ENCODE peak calls at places on chromosomes 11 and 22, in four cellular contexts. X, I, J and G are unnamed samples.

GRCh38 chr11:133978816-133979215 is 22.0 kb upstream of the IGSF9B start:
- DNase-seq in X (peak), I (no peak), J (no peak), G (peak)

GRCh38 chr22:19290400-19291217 is 910 bp downstream of the CLTCL1 start:
- DNase-seq in J (peak), I (peak), X (peak), G (no peak)

GRCh38 chr22:41367680-41368542 is 13.8 kb upstream of the TEF start:
- DNase-seq in I (no peak), J (no peak), X (peak), G (no peak)

GRCh38 chr11:105274631-105275030 is 135.1 kb upstream of the CARD18 start:
- DNase-seq in J (no peak), I (no peak), X (no peak), G (no peak)

GRCh38 chr11:104534268-104534667 is 364.0 kb downstream of the CASP12 start:
- DNase-seq in J (no peak), I (no peak), X (peak), G (peak)

GRCh38 chr11:114280696-114281095 is 15.5 kb upstream of the NNMT start:
- DNase-seq in J (peak), X (peak), I (peak), G (peak)

GRCh38 chr11:122661182-122661945 is 5.8 kb downstream of the UBASH3B start:
- DNase-seq in X (peak), I (no peak), J (peak), G (peak)

GRCh38 chr11:125950696-125951645 is 5.1 kb downstream of the VSIG10L2 start:
- DNase-seq in I (no peak), J (no peak), X (no peak), G (peak)

GRCh38 chr11:134425816-134426536 is 13.9 kb upstream of the B3GAT1 start:
- DNase-seq in X (no peak), I (no peak), J (no peak), G (no peak)

GRCh38 chr11:123473941-123474668 is 44.0 kb downstream of the GRAMD1B start:
- DNase-seq in X (peak), J (no peak), I (no peak), G (peak)

GRCh38 chr22:19407649-19408606 is 23.6 kb downstream of the HIRA start:
- DNase-seq in X (no peak), I (no peak), J (no peak), G (no peak)

GRCh38 chr11:95716266-95716665 is 73.3 kb downstream of the FAM76B start:
- DNase-seq in J (no peak), I (no peak), X (no peak), G (no peak)

GRCh38 chr22:45757068-45757467 is 85.4 kb downstream of the ATXN10 start:
- DNase-seq in X (no peak), J (peak), I (peak), G (no peak)

GRCh38 chr22:24542641-24543040 is 12.3 kb downstream of the GUCD1 start:
- DNase-seq in X (no peak), J (no peak), I (no peak), G (no peak)

GRCh38 chr11:35540526-35540925 is 15.1 kb upstream of the PAMR1 start:
- DNase-seq in X (no peak), I (no peak), J (no peak), G (no peak)

GRCh38 chr11:55106391-55106790 is 155.6 kb upstream of the TRIM48 start:
- DNase-seq in X (no peak), J (no peak), I (no peak), G (no peak)
- TF ChIP-seq CTCF in X (no peak), J (no peak), I (no peak), G (no peak)

GRCh38 chr11:120929664-120930154 is 94.2 kb upstream of the TBCEL start:
- DNase-seq in X (peak), J (peak), I (peak), G (peak)
- TF ChIP-seq CTCF in X (peak), J (peak), I (peak), G (peak)

GRCh38 chr11:68968306-68969255 is 12.2 kb downstream of the MRGPRD start:
- DNase-seq in X (no peak), I (peak), J (no peak), G (no peak)
- TF ChIP-seq CTCF in X (no peak), I (no peak), J (no peak), G (no peak)

GRCh38 chr22:50271519-50271970 is 1.4 kb upstream of the MAPK11 start:
- DNase-seq in X (no peak), J (peak), I (peak), G (peak)
- TF ChIP-seq CTCF in X (peak), J (no peak), I (no peak), G (no peak)

GRCh38 chr11:106276126-106276525 is 198.7 kb downstream of the AASDHPPT start:
- DNase-seq in I (no peak), X (peak), J (no peak), G (no peak)

GRCh38 chr11:106275151-106275550 is 197.7 kb downstream of the AASDHPPT start:
- DNase-seq in J (no peak), I (no peak), X (no peak), G (no peak)

GRCh38 chr11:106280041-106280440 is 202.6 kb downstream of the AASDHPPT start:
- DNase-seq in X (no peak), I (no peak), J (no peak), G (no peak)

GRCh38 chr11:106278391-106278790 is 200.9 kb downstream of the AASDHPPT start:
- DNase-seq in X (no peak), J (no peak), I (no peak), G (peak)

GRCh38 chr11:106276859-106277436 is 199.5 kb downstream of the AASDHPPT start:
- DNase-seq in J (no peak), I (no peak), X (peak), G (peak)
- TF ChIP-seq CTCF in J (no peak), I (peak), X (peak), G (peak)

DNA sequence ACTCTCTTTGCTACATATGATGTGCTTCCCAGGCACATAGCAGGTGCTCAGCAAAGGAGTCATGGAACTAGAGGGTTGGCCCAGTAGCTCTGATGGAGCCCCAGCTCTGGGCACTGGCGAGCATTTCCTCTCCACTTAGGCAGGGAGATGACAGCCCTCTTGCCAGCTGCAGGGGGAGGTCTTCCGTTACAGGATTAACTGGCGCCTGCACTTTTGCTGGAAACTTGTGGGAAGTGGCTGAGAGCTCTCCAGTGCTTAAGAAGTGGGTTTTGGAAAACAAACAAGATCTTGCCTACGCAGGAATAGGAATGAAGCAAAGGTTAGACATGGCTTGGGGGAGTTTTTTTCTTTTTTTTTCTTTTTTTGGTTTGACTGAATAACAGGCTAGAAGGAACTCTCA is 75.5 kb downstream of the MICAL2 start:
- DNase-seq in J (no peak), I (no peak), X (no peak), G (no peak)
- TF ChIP-seq CTCF in J (no peak), I (no peak), X (no peak), G (no peak)

DNA sequence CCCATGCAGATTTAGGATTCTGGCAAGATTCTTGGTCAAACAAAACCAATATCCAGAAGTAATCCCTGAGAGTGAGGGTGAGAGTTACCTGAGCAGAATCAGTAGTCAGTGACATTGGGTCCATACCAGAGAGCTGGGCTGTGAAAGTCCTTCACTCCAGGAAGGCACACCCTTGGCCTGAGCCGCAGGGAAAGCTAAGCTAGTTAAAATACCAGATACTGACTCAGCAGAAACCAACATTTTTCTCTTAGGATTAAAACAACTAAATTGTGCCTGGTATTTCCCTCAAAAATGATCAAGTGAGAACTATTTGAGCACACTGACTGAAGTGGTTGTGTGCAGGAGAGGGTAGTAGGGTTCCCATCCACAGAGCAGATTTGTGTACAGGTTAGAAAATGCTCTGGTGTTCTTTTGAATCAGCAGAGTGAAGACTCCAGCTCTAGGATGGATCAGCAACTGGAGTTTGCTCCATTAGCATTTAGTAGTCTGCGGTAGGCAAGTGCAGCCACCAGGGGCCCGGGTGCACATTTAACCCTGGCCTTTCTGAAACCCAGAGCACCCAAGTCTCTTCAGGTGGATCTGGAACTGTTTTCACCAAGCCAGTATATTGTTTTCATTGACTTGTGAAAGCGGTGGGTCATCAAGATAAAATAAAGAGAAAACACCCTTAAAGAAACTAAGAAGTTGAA is 100.7 kb upstream of the CLPB start:
- DNase-seq in X (no peak), J (no peak), I (peak), G (no peak)
- TF ChIP-seq CTCF in X (peak), J (peak), I (no peak), G (no peak)

GRCh38 chr11:47257518-47258316 is at the start of gene NR1H3:
- DNase-seq in I (peak), J (peak), X (no peak), G (peak)
- TF ChIP-seq CTCF in I (peak), J (peak), X (peak), G (peak)

GRCh38 chr11:3093281-3094191 is 36.3 kb upstream of the CARS1 start:
- DNase-seq in X (no peak), J (no peak), I (peak), G (no peak)
- TF ChIP-seq CTCF in X (no peak), J (no peak), I (no peak), G (no peak)